ENCODE peak calls at places on chromosomes 6 and 20, in nine cellular contexts. L is pancreas; T is CD8-positive, alpha-beta T cell; D is uterus; U is ovary; Q is BE2C; H is SK-N-SH; S is esophagus squamous epithelium; E is mesenchymal stem cell. B is an unnamed sample. For H3K27me3, the result is how much of the 10 kb centered on the place peaks cover.

GRCh38 chr20:20664795-20665194 is 47.6 kb downstream of the RALGAPA2 start:
- DNase-seq in L (no peak), T (no peak), D (no peak), U (no peak), Q (peak), H (peak), S (no peak), E (peak), B (no peak)

GRCh38 chr20:24768977-24769675 is 179.9 kb upstream of the CST7 start:
- DNase-seq in L (no peak), T (no peak), D (no peak), U (no peak), Q (peak), H (peak), S (no peak), E (no peak), B (no peak)

GRCh38 chr20:2708665-2709064 is 16.1 kb downstream of the EBF4 start:
- DNase-seq in L (no peak), T (no peak), D (no peak), U (no peak), Q (no peak), H (no peak), S (no peak), E (no peak), B (no peak)

GRCh38 chr6:146913842-146914562 is 290.2 kb upstream of the STXBP5 start:
- DNase-seq in L (peak), T (no peak), D (peak), U (peak), Q (peak), H (peak), S (no peak), E (peak), B (peak)

GRCh38 chr20:44479643-44480042 is 4.0 kb downstream of the TTPAL start:
- DNase-seq in L (no peak), T (no peak), D (no peak), U (no peak), Q (no peak), H (no peak), S (no peak), E (no peak), B (no peak)

GRCh38 chr6:113169484-113169883 is 687.7 kb upstream of the MARCKS start:
- DNase-seq in L (no peak), T (no peak), D (no peak), U (no peak), Q (no peak), H (no peak), S (no peak), E (peak), B (no peak)

GRCh38 chr6:152273638-152274037 is 363.5 kb downstream of the SYNE1 start:
- DNase-seq in L (peak), T (no peak), D (no peak), U (no peak), Q (no peak), H (no peak), S (no peak), E (no peak), B (peak)

GRCh38 chr20:58116505-58116904 is 111.9 kb downstream of the ANKRD60 start:
- DNase-seq in L (no peak), T (no peak), D (no peak), U (no peak), Q (no peak), H (no peak), S (no peak), E (no peak), B (no peak)

GRCh38 chr20:45044084-45044573 is 56.8 kb downstream of the KCNS1 start:
- DNase-seq in L (no peak), T (no peak), D (no peak), U (no peak), Q (peak), H (peak), S (no peak), E (peak), B (no peak)

GRCh38 chr20:4765681-4766080 is 44.0 kb downstream of the PRND start:
- DNase-seq in L (no peak), T (no peak), D (no peak), U (no peak), Q (no peak), H (no peak), S (no peak), E (no peak), B (no peak)

GRCh38 chr6:35751594-35751993 is 14.8 kb downstream of the ARMC12 start:
- DNase-seq in L (no peak), T (no peak), D (no peak), U (no peak), Q (no peak), H (no peak), S (no peak), E (no peak), B (no peak)
- H3K27me3 ChIP-seq in L (under half), T (under half), D (under half), U (under half), Q (under half), H (under half), S (under half), E (under half), B (under half)

GRCh38 chr20:26207237-26207966 is 510.7 kb upstream of the ZNF337 start:
- DNase-seq in L (no peak), T (no peak), D (no peak), U (no peak), Q (no peak), H (no peak), S (no peak), E (no peak), B (no peak)

GRCh38 chr20:26209171-26209941 is 512.7 kb upstream of the ZNF337 start:
- DNase-seq in L (peak), T (peak), D (no peak), U (no peak), Q (no peak), H (peak), S (no peak), E (no peak), B (no peak)

GRCh38 chr20:26208296-26209091 is 511.8 kb upstream of the ZNF337 start:
- DNase-seq in L (peak), T (peak), D (no peak), U (no peak), Q (no peak), H (peak), S (no peak), E (peak), B (no peak)

DNA sequence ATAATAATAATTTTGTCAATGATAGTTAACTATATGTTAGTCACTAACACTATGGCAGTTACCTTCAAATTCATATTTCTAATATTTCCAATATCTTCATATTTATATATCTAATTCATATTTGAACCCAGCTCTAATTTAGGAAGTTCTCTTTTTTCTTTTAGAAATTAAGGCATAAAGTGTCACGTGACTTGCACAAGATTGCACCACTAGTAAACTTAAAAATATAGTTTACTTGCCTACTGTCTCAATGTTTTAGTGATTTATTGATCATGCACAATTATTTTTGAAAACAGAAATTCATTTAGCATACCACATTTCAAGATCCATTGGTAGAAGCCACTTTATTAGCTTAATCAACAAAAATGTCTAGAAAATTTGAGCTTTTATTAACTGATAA is 508.7 kb upstream of the ZNF337 start:
- DNase-seq in L (no peak), T (no peak), D (no peak), U (no peak), Q (no peak), H (no peak), S (no peak), E (no peak), B (no peak)
- H3K27me3 ChIP-seq in L (under half), T (under half), D (under half), U (under half), Q (under half), H (under half), S (under half), E (under half), B (under half)

DNA sequence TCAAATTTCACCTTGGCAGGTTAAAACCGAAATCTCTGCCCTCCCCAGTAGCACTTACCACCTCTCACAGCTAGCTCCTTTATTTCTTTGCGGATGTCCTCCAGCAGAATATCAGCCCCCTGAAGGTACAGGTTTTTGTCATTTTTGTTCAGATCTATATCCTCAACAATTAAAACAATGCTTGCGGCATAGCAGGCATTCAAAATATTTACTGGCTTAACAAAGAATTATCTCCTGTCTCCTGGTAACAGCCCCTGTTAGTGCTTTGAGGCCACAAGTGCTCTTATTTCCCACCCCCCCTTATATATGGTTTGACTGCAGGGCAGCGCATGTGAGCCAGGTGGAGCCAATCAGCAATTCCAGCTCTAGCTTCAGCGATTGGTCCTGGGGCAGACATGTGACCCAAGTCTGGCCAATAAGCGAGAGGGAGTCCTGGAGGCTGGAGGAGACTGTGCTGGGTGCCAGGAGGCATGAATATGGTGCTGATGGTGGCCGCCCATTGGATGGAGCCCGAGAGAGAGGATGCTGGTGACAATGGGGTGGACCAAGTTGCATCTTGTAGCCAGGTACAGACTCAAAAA is 21.0 kb downstream of the SULF2 start:
- DNase-seq in L (no peak), T (no peak), D (no peak), U (no peak), Q (peak), H (peak), S (no peak), E (peak), B (no peak)
- H3K27me3 ChIP-seq in L (under half), T (under half), D (under half), U (under half), Q (under half), H (under half), S (under half), E (half or more), B (under half)

GRCh38 chr6:34106900-34107299 is 39.0 kb downstream of the GRM4 start:
- DNase-seq in L (no peak), T (no peak), D (no peak), U (no peak), Q (no peak), H (no peak), S (no peak), E (no peak), B (no peak)
- H3K27me3 ChIP-seq in L (under half), T (under half), D (under half), U (under half), Q (under half), H (under half), S (under half), E (half or more), B (under half)

GRCh38 chr6:85450578-85450884 is 648 bp downstream of the NT5E start:
- DNase-seq in L (no peak), T (no peak), D (no peak), U (no peak), Q (no peak), H (no peak), S (no peak), E (peak), B (no peak)

GRCh38 chr6:85451586-85452306 is 1.9 kb downstream of the NT5E start:
- DNase-seq in L (no peak), T (no peak), D (no peak), U (no peak), Q (no peak), H (no peak), S (no peak), E (peak), B (no peak)

GRCh38 chr6:85452441-85452881 is 2.6 kb downstream of the NT5E start:
- DNase-seq in L (no peak), T (no peak), D (no peak), U (no peak), Q (no peak), H (no peak), S (no peak), E (peak), B (no peak)

GRCh38 chr6:85449818-85450577 is at the start of gene NT5E:
- DNase-seq in L (peak), T (peak), D (peak), U (peak), Q (peak), H (peak), S (no peak), E (peak), B (peak)

DNA sequence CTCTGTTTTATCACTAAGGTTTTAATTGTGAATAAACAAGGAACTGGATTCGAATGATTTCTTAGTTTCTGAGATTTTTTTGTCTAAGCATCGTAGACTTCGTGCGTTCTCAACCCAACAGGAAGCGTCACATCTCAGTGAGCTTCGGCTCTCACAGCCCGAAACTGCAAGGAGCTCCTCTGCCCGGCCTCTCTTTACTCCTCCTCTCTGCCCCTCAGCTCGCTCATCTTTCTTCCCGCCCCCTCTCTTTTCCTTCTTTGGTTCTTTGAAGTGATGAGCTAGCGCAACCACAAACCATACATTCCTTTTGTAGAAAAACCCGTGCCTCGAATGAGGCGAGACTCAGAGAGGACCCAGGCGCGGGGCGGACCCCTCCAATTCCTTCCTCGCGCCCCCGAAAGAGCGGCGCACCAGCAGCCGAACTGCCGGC is 480 bp upstream of the NT5E start:
- DNase-seq in L (no peak), T (peak), D (peak), U (peak), Q (peak), H (no peak), S (no peak), E (peak), B (peak)
- H3K27me3 ChIP-seq in L (under half), T (under half), D (under half), U (under half), Q (under half), H (under half), S (under half), E (under half), B (under half)

DNA sequence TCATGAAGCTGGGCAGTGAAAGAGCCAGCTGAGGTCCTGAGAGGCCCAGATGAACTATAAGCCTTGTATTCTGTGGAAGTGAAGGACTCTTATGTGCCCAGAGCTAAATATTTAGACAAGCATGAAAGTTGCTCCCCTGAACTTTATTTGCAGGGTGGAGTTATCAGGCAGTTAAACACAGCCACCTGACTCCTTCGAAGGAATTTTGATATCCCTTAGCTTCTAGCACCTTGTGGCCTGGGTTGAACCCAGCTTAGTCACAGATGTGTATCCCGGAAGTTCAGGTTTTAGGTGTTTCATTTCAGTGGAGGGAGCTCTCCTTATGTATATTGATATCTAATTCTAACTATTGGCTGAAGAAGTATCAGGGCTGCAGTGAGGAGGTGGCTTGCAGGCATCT is 20.4 kb downstream of the NR2E1 start:
- DNase-seq in L (no peak), T (no peak), D (no peak), U (no peak), Q (no peak), H (no peak), S (no peak), E (no peak), B (no peak)
- H3K27me3 ChIP-seq in L (under half), T (under half), D (under half), U (under half), Q (under half), H (under half), S (under half), E (half or more), B (under half)

DNA sequence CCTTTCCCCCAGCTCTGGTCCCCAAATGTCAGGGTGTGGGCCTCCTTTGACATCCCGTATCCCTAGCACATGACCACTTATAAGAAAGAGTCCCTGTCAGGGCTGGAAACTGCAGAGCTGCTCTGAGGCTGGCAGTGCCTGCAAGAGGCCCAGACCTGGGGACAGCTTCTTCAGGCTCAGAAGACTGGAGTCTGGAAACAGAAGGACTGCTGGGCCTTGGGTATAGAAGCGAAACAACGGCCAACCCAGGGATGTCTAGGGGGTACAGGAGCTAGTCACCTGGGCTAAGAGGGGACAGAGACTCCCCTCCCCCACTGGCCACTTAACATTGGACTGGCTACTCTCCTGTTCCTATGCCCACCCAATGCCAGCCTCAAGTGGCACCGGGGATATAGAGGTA is 4.7 kb downstream of the SCUBE3 start:
- DNase-seq in L (no peak), T (no peak), D (no peak), U (no peak), Q (no peak), H (no peak), S (no peak), E (no peak), B (no peak)
- H3K27me3 ChIP-seq in L (under half), T (under half), D (under half), U (under half), Q (under half), H (under half), S (under half), E (under half), B (under half)